ENCODE peak calls at places on chromosomes 3 and 15, in seven cellular contexts. One of them, this sample, is unnamed.

GRCh38 chr3:188153949-188154757 is at the start of gene LPP:
- DNase-seq in fibroblast of the aortic adventitia: peak; percentile 67
- DNase-seq in cardiac muscle cell: peak; percentile 89
- DNase-seq in kidney epithelial cell: no peak
- DNase-seq in IMR-90: peak; percentile 77
- DNase-seq in lung: peak; percentile 89
- DNase-seq in lower lobe of right lung: peak; percentile 91
- DNase-seq in this sample: peak; percentile 90

GRCh38 chr15:78216276-78217229 is 17.8 kb downstream of the ACSBG1 start:
- DNase-seq in fibroblast of the aortic adventitia: peak; percentile 33
- DNase-seq in cardiac muscle cell: peak; percentile 18
- DNase-seq in kidney epithelial cell: peak; percentile 16
- DNase-seq in IMR-90: no peak
- DNase-seq in lung: peak; percentile 79
- DNase-seq in lower lobe of right lung: peak; percentile 61
- DNase-seq in this sample: no peak

GRCh38 chr3:49723301-49723630 is 485 bp downstream of the GMPPB start:
- DNase-seq in fibroblast of the aortic adventitia: peak; percentile 37
- DNase-seq in cardiac muscle cell: peak; percentile 43
- DNase-seq in kidney epithelial cell: no peak
- DNase-seq in IMR-90: peak; percentile 37
- DNase-seq in lung: peak; percentile 72
- DNase-seq in lower lobe of right lung: peak; percentile 84
- DNase-seq in this sample: no peak

GRCh38 chr3:179332240-179332639 is 9.4 kb downstream of the ZNF639 start:
- DNase-seq in fibroblast of the aortic adventitia: no peak
- DNase-seq in cardiac muscle cell: no peak
- DNase-seq in kidney epithelial cell: no peak
- DNase-seq in IMR-90: no peak
- DNase-seq in lung: no peak
- DNase-seq in lower lobe of right lung: no peak
- DNase-seq in this sample: no peak

GRCh38 chr3:114686624-114687023 is 392.8 kb downstream of the TIGIT start:
- DNase-seq in fibroblast of the aortic adventitia: peak; percentile 49
- DNase-seq in cardiac muscle cell: peak; percentile 46
- DNase-seq in kidney epithelial cell: no peak
- DNase-seq in IMR-90: no peak
- DNase-seq in lung: no peak
- DNase-seq in lower lobe of right lung: no peak
- DNase-seq in this sample: no peak

GRCh38 chr3:131217296-131217741 is 164.3 kb upstream of the NUDT16 start:
- DNase-seq in fibroblast of the aortic adventitia: no peak
- DNase-seq in cardiac muscle cell: peak; percentile 71
- DNase-seq in kidney epithelial cell: no peak
- DNase-seq in IMR-90: no peak
- DNase-seq in lung: no peak
- DNase-seq in lower lobe of right lung: no peak
- DNase-seq in this sample: no peak

GRCh38 chr3:20539666-20540460 is 353.9 kb upstream of the SGO1 start:
- DNase-seq in fibroblast of the aortic adventitia: no peak
- DNase-seq in cardiac muscle cell: no peak
- DNase-seq in kidney epithelial cell: no peak
- DNase-seq in IMR-90: no peak
- DNase-seq in lung: no peak
- DNase-seq in lower lobe of right lung: no peak
- DNase-seq in this sample: no peak

GRCh38 chr3:170467007-170467406 is 48.3 kb downstream of the CLDN11 start:
- DNase-seq in fibroblast of the aortic adventitia: no peak
- DNase-seq in cardiac muscle cell: no peak
- DNase-seq in kidney epithelial cell: no peak
- DNase-seq in IMR-90: no peak
- DNase-seq in lung: no peak
- DNase-seq in lower lobe of right lung: no peak
- DNase-seq in this sample: no peak

GRCh38 chr15:24857777-24858176 is 97.0 kb upstream of the SNRPN start:
- DNase-seq in fibroblast of the aortic adventitia: no peak
- DNase-seq in cardiac muscle cell: no peak
- DNase-seq in kidney epithelial cell: no peak
- DNase-seq in IMR-90: peak; percentile 61
- DNase-seq in lung: no peak
- DNase-seq in lower lobe of right lung: no peak
- DNase-seq in this sample: no peak

GRCh38 chr15:48494646-48495045 is 150.9 kb downstream of the FBN1 start:
- DNase-seq in fibroblast of the aortic adventitia: peak; percentile 48
- DNase-seq in cardiac muscle cell: peak; percentile 28
- DNase-seq in kidney epithelial cell: no peak
- DNase-seq in IMR-90: peak; percentile 31
- DNase-seq in lung: no peak
- DNase-seq in lower lobe of right lung: no peak
- DNase-seq in this sample: no peak

GRCh38 chr15:48493763-48494225 is 151.7 kb downstream of the FBN1 start:
- DNase-seq in fibroblast of the aortic adventitia: no peak
- DNase-seq in cardiac muscle cell: no peak
- DNase-seq in kidney epithelial cell: no peak
- DNase-seq in IMR-90: no peak
- DNase-seq in lung: no peak
- DNase-seq in lower lobe of right lung: no peak
- DNase-seq in this sample: no peak

GRCh38 chr15:48498828-48499227 is 146.7 kb downstream of the FBN1 start:
- DNase-seq in fibroblast of the aortic adventitia: no peak
- DNase-seq in cardiac muscle cell: no peak
- DNase-seq in kidney epithelial cell: no peak
- DNase-seq in IMR-90: no peak
- DNase-seq in lung: no peak
- DNase-seq in lower lobe of right lung: no peak
- DNase-seq in this sample: no peak

GRCh38 chr15:48493084-48493762 is 152.3 kb downstream of the FBN1 start:
- DNase-seq in fibroblast of the aortic adventitia: peak; percentile 97
- DNase-seq in cardiac muscle cell: peak; percentile 76
- DNase-seq in kidney epithelial cell: peak; percentile 38
- DNase-seq in IMR-90: peak; percentile 95
- DNase-seq in lung: no peak
- DNase-seq in lower lobe of right lung: no peak
- DNase-seq in this sample: no peak
- TF ChIP-seq CTCF in fibroblast of the aortic adventitia: no peak
- TF ChIP-seq CTCF in cardiac muscle cell: no peak
- TF ChIP-seq CTCF in kidney epithelial cell: no peak
- TF ChIP-seq CTCF in IMR-90: no peak
- TF ChIP-seq CTCF in lung: no peak
- TF ChIP-seq CTCF in lower lobe of right lung: no peak
- TF ChIP-seq CTCF in this sample: no peak

GRCh38 chr3:107132674-107133073 is 244.6 kb upstream of the CCDC54 start:
- DNase-seq in fibroblast of the aortic adventitia: no peak
- DNase-seq in cardiac muscle cell: no peak
- DNase-seq in kidney epithelial cell: no peak
- DNase-seq in IMR-90: peak; percentile 0
- DNase-seq in lung: no peak
- DNase-seq in lower lobe of right lung: no peak
- DNase-seq in this sample: no peak
- TF ChIP-seq CTCF in fibroblast of the aortic adventitia: no peak
- TF ChIP-seq CTCF in cardiac muscle cell: no peak
- TF ChIP-seq CTCF in kidney epithelial cell: no peak
- TF ChIP-seq CTCF in IMR-90: no peak
- TF ChIP-seq CTCF in lung: no peak
- TF ChIP-seq CTCF in lower lobe of right lung: no peak
- TF ChIP-seq CTCF in this sample: no peak

GRCh38 chr3:97935842-97936241 is 36.4 kb downstream of the RIOX2 start:
- DNase-seq in fibroblast of the aortic adventitia: no peak
- DNase-seq in cardiac muscle cell: no peak
- DNase-seq in kidney epithelial cell: no peak
- DNase-seq in IMR-90: no peak
- DNase-seq in lung: no peak
- DNase-seq in lower lobe of right lung: no peak
- DNase-seq in this sample: no peak

GRCh38 chr3:97938444-97938843 is 33.8 kb downstream of the RIOX2 start:
- DNase-seq in fibroblast of the aortic adventitia: peak; percentile 58
- DNase-seq in cardiac muscle cell: no peak
- DNase-seq in kidney epithelial cell: no peak
- DNase-seq in IMR-90: peak; percentile 49
- DNase-seq in lung: no peak
- DNase-seq in lower lobe of right lung: no peak
- DNase-seq in this sample: no peak

GRCh38 chr3:97937205-97937604 is 35.0 kb downstream of the RIOX2 start:
- DNase-seq in fibroblast of the aortic adventitia: no peak
- DNase-seq in cardiac muscle cell: no peak
- DNase-seq in kidney epithelial cell: no peak
- DNase-seq in IMR-90: no peak
- DNase-seq in lung: no peak
- DNase-seq in lower lobe of right lung: no peak
- DNase-seq in this sample: no peak

GRCh38 chr3:97942801-97943546 is 29.3 kb downstream of the RIOX2 start:
- DNase-seq in fibroblast of the aortic adventitia: no peak
- DNase-seq in cardiac muscle cell: no peak
- DNase-seq in kidney epithelial cell: no peak
- DNase-seq in IMR-90: no peak
- DNase-seq in lung: no peak
- DNase-seq in lower lobe of right lung: no peak
- DNase-seq in this sample: no peak

GRCh38 chr3:97940034-97940433 is 32.2 kb downstream of the RIOX2 start:
- DNase-seq in fibroblast of the aortic adventitia: no peak
- DNase-seq in cardiac muscle cell: no peak
- DNase-seq in kidney epithelial cell: no peak
- DNase-seq in IMR-90: no peak
- DNase-seq in lung: no peak
- DNase-seq in lower lobe of right lung: no peak
- DNase-seq in this sample: no peak
- TF ChIP-seq CTCF in fibroblast of the aortic adventitia: no peak
- TF ChIP-seq CTCF in cardiac muscle cell: no peak
- TF ChIP-seq CTCF in kidney epithelial cell: no peak
- TF ChIP-seq CTCF in IMR-90: no peak
- TF ChIP-seq CTCF in lung: peak; percentile 12
- TF ChIP-seq CTCF in lower lobe of right lung: no peak
- TF ChIP-seq CTCF in this sample: no peak

DNA sequence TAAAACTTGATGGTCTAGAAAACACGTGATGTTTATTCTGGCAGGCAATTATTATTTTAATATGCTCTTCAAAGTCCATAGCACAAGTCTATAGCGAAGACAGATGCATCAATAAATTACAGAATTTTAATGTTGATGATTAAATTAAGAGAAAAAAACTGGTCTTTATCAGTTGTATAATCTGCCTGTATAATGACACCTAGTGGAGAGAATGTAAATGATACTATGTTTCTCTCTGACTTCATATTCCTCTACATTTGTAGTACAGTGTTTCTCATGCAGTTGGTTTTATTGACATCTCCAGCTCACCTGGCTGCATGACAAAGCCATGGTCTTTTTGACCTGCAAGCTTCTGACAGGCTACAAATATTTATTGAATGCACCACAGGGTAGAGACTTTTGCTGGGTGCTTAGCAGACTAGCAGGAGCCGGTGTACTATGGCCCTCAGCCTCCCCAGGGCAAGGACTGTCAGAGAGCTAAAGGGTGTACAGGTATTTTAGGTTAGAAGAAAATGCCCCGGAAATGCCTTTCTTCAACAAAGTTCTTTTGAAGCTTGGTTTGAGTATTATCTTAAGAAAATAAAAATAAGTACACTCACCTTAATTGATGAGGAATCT is 289.9 kb downstream of the GAP43 start:
- DNase-seq in fibroblast of the aortic adventitia: peak; percentile 7
- DNase-seq in cardiac muscle cell: no peak
- DNase-seq in kidney epithelial cell: no peak
- DNase-seq in IMR-90: peak; percentile 28
- DNase-seq in lung: no peak
- DNase-seq in lower lobe of right lung: no peak
- DNase-seq in this sample: no peak
- TF ChIP-seq CTCF in fibroblast of the aortic adventitia: peak; percentile 25
- TF ChIP-seq CTCF in cardiac muscle cell: peak; percentile 27
- TF ChIP-seq CTCF in kidney epithelial cell: peak; percentile 39
- TF ChIP-seq CTCF in IMR-90: peak; percentile 54
- TF ChIP-seq CTCF in lung: no peak
- TF ChIP-seq CTCF in lower lobe of right lung: no peak
- TF ChIP-seq CTCF in this sample: no peak

GRCh38 chr3:59065240-59065639 is 15.4 kb upstream of the CFAP20DC start:
- DNase-seq in fibroblast of the aortic adventitia: no peak
- DNase-seq in cardiac muscle cell: peak; percentile 16
- DNase-seq in kidney epithelial cell: no peak
- DNase-seq in IMR-90: no peak
- DNase-seq in lung: no peak
- DNase-seq in lower lobe of right lung: no peak
- DNase-seq in this sample: no peak

GRCh38 chr3:59069838-59070237 is 20.0 kb upstream of the CFAP20DC start:
- DNase-seq in fibroblast of the aortic adventitia: no peak
- DNase-seq in cardiac muscle cell: no peak
- DNase-seq in kidney epithelial cell: no peak
- DNase-seq in IMR-90: no peak
- DNase-seq in lung: no peak
- DNase-seq in lower lobe of right lung: no peak
- DNase-seq in this sample: no peak

GRCh38 chr3:59064728-59065127 is 14.9 kb upstream of the CFAP20DC start:
- DNase-seq in fibroblast of the aortic adventitia: no peak
- DNase-seq in cardiac muscle cell: no peak
- DNase-seq in kidney epithelial cell: no peak
- DNase-seq in IMR-90: no peak
- DNase-seq in lung: no peak
- DNase-seq in lower lobe of right lung: no peak
- DNase-seq in this sample: no peak

DNA sequence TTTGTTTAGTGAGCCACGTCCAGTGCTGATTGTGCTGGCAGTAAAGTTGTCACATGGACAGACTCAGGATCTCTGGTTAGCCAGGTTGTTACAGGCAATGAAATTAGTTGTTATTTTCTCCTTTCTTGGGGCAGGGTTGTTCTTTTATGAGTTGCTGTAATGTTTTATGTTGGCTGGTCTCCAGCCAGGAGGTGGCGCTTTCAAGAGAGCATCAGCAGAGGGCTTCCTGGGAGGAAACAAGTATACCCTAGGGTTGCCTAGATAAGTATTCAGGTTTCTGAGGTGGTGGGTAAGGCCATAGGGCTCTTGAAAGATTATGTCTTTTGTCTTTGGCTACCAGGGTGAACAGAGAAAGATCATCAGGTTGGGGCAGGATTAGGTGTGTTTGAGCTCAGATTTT is 14.5 kb upstream of the CFAP20DC start:
- DNase-seq in fibroblast of the aortic adventitia: no peak
- DNase-seq in cardiac muscle cell: no peak
- DNase-seq in kidney epithelial cell: no peak
- DNase-seq in IMR-90: no peak
- DNase-seq in lung: no peak
- DNase-seq in lower lobe of right lung: no peak
- DNase-seq in this sample: no peak
- TF ChIP-seq CTCF in fibroblast of the aortic adventitia: no peak
- TF ChIP-seq CTCF in cardiac muscle cell: no peak
- TF ChIP-seq CTCF in kidney epithelial cell: no peak
- TF ChIP-seq CTCF in IMR-90: no peak
- TF ChIP-seq CTCF in lung: no peak
- TF ChIP-seq CTCF in lower lobe of right lung: no peak
- TF ChIP-seq CTCF in this sample: no peak

GRCh38 chr3:10703875-10704274 is 112.2 kb upstream of the SLC6A11 start:
- DNase-seq in fibroblast of the aortic adventitia: peak; percentile 10
- DNase-seq in cardiac muscle cell: peak; percentile 45
- DNase-seq in kidney epithelial cell: no peak
- DNase-seq in IMR-90: peak; percentile 23
- DNase-seq in lung: no peak
- DNase-seq in lower lobe of right lung: no peak
- DNase-seq in this sample: peak; percentile 18
- TF ChIP-seq CTCF in fibroblast of the aortic adventitia: peak; percentile 12
- TF ChIP-seq CTCF in cardiac muscle cell: peak; percentile 42
- TF ChIP-seq CTCF in kidney epithelial cell: peak; percentile 22
- TF ChIP-seq CTCF in IMR-90: peak; percentile 25
- TF ChIP-seq CTCF in lung: no peak
- TF ChIP-seq CTCF in lower lobe of right lung: no peak
- TF ChIP-seq CTCF in this sample: no peak

This sample was measured in CD14-positive monocyte.